ENCODE peak calls at places on chromosomes 1 and 21, in five cellular contexts. One of them, this sample, is unnamed.
A peak's percentile ranks its signal among the peaks of the same experiment; 100 is the strongest.

GRCh38 chr1:200901796-200902444 is 7.2 kb downstream of the INAVA start:
- DNase-seq in natural killer cell: no peak
- DNase-seq in SK-N-MC: no peak
- DNase-seq in ovary: no peak
- DNase-seq in suprapubic skin: no peak
- DNase-seq in this sample: no peak

GRCh38 chr1:151946366-151946764 is 37.1 kb upstream of the THEM4 start:
- DNase-seq in natural killer cell: no peak
- DNase-seq in SK-N-MC: no peak
- DNase-seq in ovary: no peak
- DNase-seq in suprapubic skin: no peak
- DNase-seq in this sample: no peak

GRCh38 chr1:234607091-234608025 is 2.6 kb downstream of the IRF2BP2 start:
- DNase-seq in natural killer cell: peak; percentile 31
- DNase-seq in SK-N-MC: no peak
- DNase-seq in ovary: peak; percentile 38
- DNase-seq in suprapubic skin: no peak
- DNase-seq in this sample: peak; percentile 87

GRCh38 chr1:215748431-215748830 is 181.3 kb downstream of the KCTD3 start:
- DNase-seq in natural killer cell: no peak
- DNase-seq in SK-N-MC: no peak
- DNase-seq in ovary: no peak
- DNase-seq in suprapubic skin: no peak
- DNase-seq in this sample: no peak

GRCh38 chr1:203524152-203524551 is 30.2 kb downstream of the OPTC start:
- DNase-seq in natural killer cell: no peak
- DNase-seq in SK-N-MC: no peak
- DNase-seq in ovary: no peak
- DNase-seq in suprapubic skin: no peak
- DNase-seq in this sample: no peak

GRCh38 chr1:92194516-92194915 is 23.2 kb upstream of the C1orf146 start:
- DNase-seq in natural killer cell: no peak
- DNase-seq in SK-N-MC: no peak
- DNase-seq in ovary: no peak
- DNase-seq in suprapubic skin: no peak
- DNase-seq in this sample: no peak

GRCh38 chr1:119554188-119554587 is 47.2 kb downstream of the HSD3B1 start:
- DNase-seq in natural killer cell: no peak
- DNase-seq in SK-N-MC: no peak
- DNase-seq in ovary: peak; percentile 38
- DNase-seq in suprapubic skin: no peak
- DNase-seq in this sample: no peak

GRCh38 chr1:66729130-66729922 is 22.9 kb upstream of the DYNLT5 start:
- DNase-seq in natural killer cell: no peak
- DNase-seq in SK-N-MC: no peak
- DNase-seq in ovary: no peak
- DNase-seq in suprapubic skin: no peak
- DNase-seq in this sample: no peak

GRCh38 chr1:156291226-156292061 is 4.0 kb downstream of the GLMP start:
- DNase-seq in natural killer cell: peak; percentile 52
- DNase-seq in SK-N-MC: no peak
- DNase-seq in ovary: peak; percentile 89
- DNase-seq in suprapubic skin: peak; percentile 95
- DNase-seq in this sample: peak; percentile 84

GRCh38 chr1:30657131-30658013 is 66.0 kb downstream of the MATN1 start:
- DNase-seq in natural killer cell: no peak
- DNase-seq in SK-N-MC: no peak
- DNase-seq in ovary: no peak
- DNase-seq in suprapubic skin: no peak
- DNase-seq in this sample: no peak

GRCh38 chr1:174142836-174143235 is 16.5 kb upstream of the RABGAP1L start:
- DNase-seq in natural killer cell: no peak
- DNase-seq in SK-N-MC: no peak
- DNase-seq in ovary: no peak
- DNase-seq in suprapubic skin: no peak
- DNase-seq in this sample: no peak

GRCh38 chr1:192732787-192733186 is 76.1 kb upstream of the RGS2 start:
- DNase-seq in natural killer cell: no peak
- DNase-seq in SK-N-MC: no peak
- DNase-seq in ovary: no peak
- DNase-seq in suprapubic skin: no peak
- DNase-seq in this sample: no peak

GRCh38 chr1:89260575-89261275 is 11.9 kb downstream of the GBP5 start:
- DNase-seq in natural killer cell: no peak
- DNase-seq in SK-N-MC: no peak
- DNase-seq in ovary: no peak
- DNase-seq in suprapubic skin: no peak
- DNase-seq in this sample: no peak

GRCh38 chr1:11772458-11772857 is 10.5 kb downstream of the C1orf167 start:
- DNase-seq in natural killer cell: no peak
- DNase-seq in SK-N-MC: no peak
- DNase-seq in ovary: no peak
- DNase-seq in suprapubic skin: no peak
- DNase-seq in this sample: no peak

GRCh38 chr1:91166106-91166712 is 144.4 kb upstream of the ZNF644 start:
- DNase-seq in natural killer cell: no peak
- DNase-seq in SK-N-MC: peak; percentile 51
- DNase-seq in ovary: peak; percentile 44
- DNase-seq in suprapubic skin: no peak
- DNase-seq in this sample: no peak

GRCh38 chr1:234599617-234600417 is 10.2 kb downstream of the IRF2BP2 start:
- DNase-seq in natural killer cell: peak; percentile 61
- DNase-seq in SK-N-MC: no peak
- DNase-seq in ovary: peak; percentile 85
- DNase-seq in suprapubic skin: peak; percentile 89
- DNase-seq in this sample: peak; percentile 96

GRCh38 chr1:77942400-77943140 is 36.3 kb downstream of the FUBP1 start:
- DNase-seq in natural killer cell: no peak
- DNase-seq in SK-N-MC: no peak
- DNase-seq in ovary: no peak
- DNase-seq in suprapubic skin: no peak
- DNase-seq in this sample: no peak

GRCh38 chr21:46325073-46325912 is 1.3 kb downstream of the PCNT start:
- DNase-seq in natural killer cell: peak; percentile 27
- DNase-seq in SK-N-MC: no peak
- DNase-seq in ovary: peak; percentile 46
- DNase-seq in suprapubic skin: no peak
- DNase-seq in this sample: peak; percentile 88

GRCh38 chr1:196393742-196394141 is 214.5 kb downstream of the KCNT2 start:
- DNase-seq in natural killer cell: no peak
- DNase-seq in SK-N-MC: no peak
- DNase-seq in ovary: peak; percentile 67
- DNase-seq in suprapubic skin: peak; percentile 80
- DNase-seq in this sample: peak; percentile 88

GRCh38 chr1:227869851-227870305 is 54.4 kb downstream of the PRSS38 start:
- DNase-seq in natural killer cell: no peak
- DNase-seq in SK-N-MC: no peak
- DNase-seq in ovary: no peak
- DNase-seq in suprapubic skin: no peak
- DNase-seq in this sample: no peak

GRCh38 chr1:180923887-180924286 is 11.2 kb downstream of the KIAA1614 start:
- DNase-seq in natural killer cell: no peak
- DNase-seq in SK-N-MC: no peak
- DNase-seq in ovary: no peak
- DNase-seq in suprapubic skin: no peak
- DNase-seq in this sample: no peak